ENCODE peak calls at places on chromosomes 1 and 21, in seven cellular contexts. S is stomach, C is upper lobe of right lung, Y is RWPE2, W is astrocyte, G is lower lobe of right lung, U is fibroblast of lung. M is an unnamed sample.

GRCh38 chr21:41715649-41716321 is 51.1 kb downstream of the RIPK4 start:
- DNase-seq in W (no peak), G (no peak), U (no peak), S (no peak), C (peak), Y (peak), M (no peak)

GRCh38 chr1:212432163-212432705 is 486 bp upstream of the NENF start:
- DNase-seq in S (no peak), G (no peak), C (no peak), W (peak), Y (no peak), U (no peak), M (no peak)

GRCh38 chr1:30639881-30640452 is 83.4 kb downstream of the MATN1 start:
- DNase-seq in Y (no peak), W (no peak), S (no peak), U (no peak), C (peak), G (no peak), M (no peak)

GRCh38 chr1:156060937-156061636 is at the start of gene RAB25:
- DNase-seq in W (no peak), U (no peak), Y (peak), C (peak), S (peak), G (peak), M (no peak)

GRCh38 chr1:156627313-156627880 is 8.2 kb downstream of the HAPLN2 start:
- DNase-seq in C (no peak), Y (no peak), S (peak), W (peak), U (peak), G (no peak), M (peak)

GRCh38 chr1:100448371-100448770 is 89.6 kb upstream of the GPR88 start:
- DNase-seq in C (no peak), U (no peak), G (no peak), S (peak), Y (no peak), W (no peak), M (no peak)

GRCh38 chr1:95352767-95353166 is 118.8 kb downstream of the RWDD3 start:
- DNase-seq in Y (no peak), G (no peak), W (no peak), S (peak), C (no peak), U (no peak), M (no peak)

GRCh38 chr1:199279872-199280649 is 641.2 kb downstream of the PTPRC start:
- DNase-seq in W (no peak), S (no peak), U (no peak), C (no peak), Y (no peak), G (no peak), M (peak)

GRCh38 chr1:1598720-1599029 is 1.3 kb downstream of the FNDC10 start:
- DNase-seq in U (no peak), Y (peak), G (no peak), C (no peak), S (no peak), W (no peak), M (no peak)

GRCh38 chr1:225412301-225412700 is 15.5 kb downstream of the LBR start:
- DNase-seq in U (no peak), S (no peak), W (no peak), G (no peak), C (no peak), Y (no peak), M (no peak)

GRCh38 chr1:205648212-205648910 is 16.6 kb upstream of the ELK4 start:
- DNase-seq in G (no peak), C (peak), W (no peak), U (no peak), S (no peak), Y (no peak), M (no peak)

GRCh38 chr1:98369463-98369862 is 292.1 kb upstream of the SNX7 start:
- DNase-seq in U (no peak), C (no peak), G (no peak), S (no peak), W (no peak), Y (no peak), M (no peak)

GRCh38 chr1:52296345-52296744 is 69.7 kb downstream of the CC2D1B start:
- DNase-seq in C (no peak), W (peak), S (no peak), U (peak), G (no peak), Y (no peak), M (peak)

GRCh38 chr1:118047006-118047649 is 117.6 kb downstream of the WDR3 start:
- DNase-seq in U (no peak), C (no peak), W (no peak), G (no peak), Y (no peak), S (no peak), M (no peak)

GRCh38 chr1:224884428-224884827 is 45.0 kb upstream of the DNAH14 start:
- DNase-seq in S (no peak), G (no peak), W (peak), C (no peak), Y (no peak), U (no peak), M (peak)

GRCh38 chr1:234863596-234863995 is 253.6 kb upstream of the IRF2BP2 start:
- DNase-seq in Y (no peak), S (no peak), G (no peak), C (no peak), W (peak), U (peak), M (peak)

GRCh38 chr1:25810341-25811299 is 9.1 kb upstream of the MTFR1L start:
- DNase-seq in S (peak), G (peak), W (no peak), U (peak), C (peak), Y (no peak), M (peak)

GRCh38 chr1:116170901-116171589 is 59.8 kb downstream of the MAB21L3 start:
- DNase-seq in W (no peak), S (no peak), C (no peak), Y (no peak), G (no peak), U (no peak), M (no peak)

GRCh38 chr1:184590163-184590750 is 164.4 kb downstream of the EDEM3 start:
- DNase-seq in U (no peak), Y (no peak), C (no peak), W (no peak), G (no peak), S (peak), M (no peak)

GRCh38 chr1:150619576-150620509 is 9.6 kb downstream of the ENSA start:
- DNase-seq in U (peak), W (peak), Y (no peak), C (no peak), G (no peak), S (no peak), M (peak)

GRCh38 chr1:209155556-209155955 is 428.0 kb upstream of the CAMK1G start:
- DNase-seq in Y (no peak), C (no peak), U (no peak), S (no peak), W (no peak), G (no peak), M (no peak)

GRCh38 chr1:204075890-204076837 is 3.2 kb downstream of the SOX13 start:
- DNase-seq in U (no peak), C (peak), G (no peak), W (no peak), Y (no peak), S (no peak), M (no peak)

GRCh38 chr21:39637971-39638628 is 25.4 kb downstream of the B3GALT5 start:
- DNase-seq in G (no peak), C (no peak), Y (no peak), U (no peak), S (no peak), W (no peak), M (no peak)

GRCh38 chr1:157170677-157171515 is 32.7 kb upstream of the ETV3 start:
- DNase-seq in Y (no peak), S (peak), C (peak), W (no peak), U (peak), G (peak), M (peak)

GRCh38 chr21:41802684-41803083 is 35.8 kb upstream of the RIPK4 start:
- DNase-seq in S (no peak), W (peak), U (peak), G (no peak), C (no peak), Y (no peak), M (peak)

GRCh38 chr1:109395602-109396512 is 1.9 kb downstream of the SORT1 start:
- DNase-seq in W (peak), S (no peak), Y (no peak), C (no peak), G (no peak), U (peak), M (peak)

GRCh38 chr1:152621993-152622392 is 910 bp downstream of the LCE3A start:
- DNase-seq in G (no peak), Y (no peak), U (no peak), W (no peak), S (no peak), C (no peak), M (no peak)

GRCh38 chr1:35883681-35884155 is 709 bp downstream of the AGO1 start:
- DNase-seq in Y (peak), S (peak), G (peak), W (no peak), C (peak), U (peak), M (peak)

GRCh38 chr21:32298148-32298559 is 501 bp upstream of the MRAP start:
- DNase-seq in S (no peak), Y (no peak), C (no peak), W (no peak), G (no peak), U (peak), M (peak)

GRCh38 chr21:46667191-46667734 is 31.8 kb downstream of the PRMT2 start:
- DNase-seq in Y (no peak), W (peak), S (no peak), G (no peak), C (no peak), U (no peak), M (peak)

GRCh38 chr1:93000751-93001175 is 39.5 kb upstream of the DIPK1A start:
- DNase-seq in Y (no peak), W (peak), C (no peak), U (no peak), G (no peak), S (no peak), M (peak)

GRCh38 chr1:119435061-119435460 is 20.1 kb downstream of the HSD3B2 start:
- DNase-seq in C (no peak), S (no peak), U (no peak), G (no peak), W (no peak), Y (no peak), M (peak)

GRCh38 chr1:200708769-200709168 is 29.9 kb upstream of the CAMSAP2 start:
- DNase-seq in C (no peak), S (no peak), W (peak), Y (no peak), U (no peak), G (no peak), M (no peak)

GRCh38 chr1:172135923-172136610 is 284.4 kb upstream of the C1orf105 start:
- DNase-seq in G (no peak), W (peak), S (no peak), C (no peak), U (peak), Y (no peak), M (peak)

GRCh38 chr1:202210969-202211368 is 17.4 kb downstream of the LGR6 start:
- DNase-seq in U (no peak), W (no peak), Y (no peak), G (no peak), S (no peak), C (no peak), M (no peak)

GRCh38 chr1:202214089-202214843 is 20.7 kb downstream of the LGR6 start:
- DNase-seq in U (no peak), W (no peak), S (no peak), C (no peak), G (no peak), Y (no peak), M (no peak)

GRCh38 chr1:202215472-202216130 is 22.0 kb downstream of the LGR6 start:
- DNase-seq in C (no peak), S (no peak), W (no peak), Y (no peak), U (no peak), G (no peak), M (no peak)

GRCh38 chr1:202212787-202213186 is 19.2 kb downstream of the LGR6 start:
- DNase-seq in Y (no peak), C (no peak), G (no peak), W (no peak), S (no peak), U (no peak), M (no peak)

DNA sequence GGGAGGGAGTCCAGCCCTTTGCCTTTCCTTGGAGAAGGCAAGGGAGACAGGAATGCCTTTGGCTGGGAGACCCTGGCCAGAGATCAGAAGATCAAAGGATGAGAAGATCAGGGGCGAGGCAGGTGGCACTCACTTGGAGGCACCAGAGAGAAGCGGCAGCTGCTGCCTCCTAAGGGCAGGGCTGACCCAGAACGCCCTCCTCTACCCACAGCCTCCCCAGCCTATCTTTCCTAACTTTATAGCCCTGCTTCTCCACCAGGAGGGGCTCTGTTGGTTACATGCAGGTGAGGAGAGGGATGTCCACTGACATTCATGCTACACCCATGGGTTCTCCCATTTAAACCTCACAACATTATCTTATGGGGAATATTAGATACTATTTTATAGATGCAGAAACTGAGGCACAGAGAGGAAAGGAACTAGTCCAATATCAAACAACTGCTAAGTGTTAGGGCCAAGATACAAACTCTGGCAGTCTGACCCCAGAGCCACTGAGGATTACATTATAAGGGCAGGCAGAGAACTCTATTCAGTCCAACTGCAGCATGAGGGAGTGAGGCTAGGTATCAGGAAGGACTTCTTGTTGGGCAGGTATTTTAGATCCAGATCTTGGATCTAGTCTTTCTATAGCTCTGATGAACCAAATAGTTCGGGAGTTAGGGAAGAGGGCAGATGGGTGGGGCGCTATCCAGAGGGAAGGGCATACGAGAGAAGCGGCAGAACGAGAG is 19.9 kb downstream of the LGR6 start:
- DNase-seq in U (no peak), C (no peak), W (no peak), S (no peak), Y (no peak), G (no peak), M (no peak)
- H3K4me3 ChIP-seq in U (no peak), C (peak), W (peak), S (peak), Y (peak), G (peak), M (no peak)

DNA sequence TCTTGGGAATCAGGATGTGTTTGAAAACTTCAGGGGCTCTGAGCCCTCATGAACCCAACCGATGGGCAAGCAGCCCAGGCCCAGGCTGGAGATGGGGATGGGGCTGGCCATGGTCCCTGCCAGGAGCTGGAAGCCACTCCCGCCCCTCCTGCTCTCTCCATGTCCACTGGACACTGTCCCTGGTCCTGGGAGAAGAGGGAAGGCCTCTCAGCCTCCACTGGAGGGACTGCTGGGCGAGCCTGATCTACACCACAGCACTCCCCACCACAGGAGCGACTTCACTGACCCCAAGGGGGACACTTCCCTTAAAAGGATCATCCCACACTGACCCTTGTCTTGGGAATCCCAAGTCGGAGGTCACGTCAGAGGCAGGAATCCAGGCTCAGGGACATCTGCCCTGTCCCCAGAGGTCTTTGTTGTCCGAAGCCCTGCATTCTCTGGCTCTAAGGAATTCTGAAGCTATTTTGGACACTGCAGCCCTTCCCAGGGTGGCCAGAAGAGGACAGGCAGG is 16.9 kb upstream of the COL18A1 start:
- DNase-seq in C (peak), U (no peak), W (no peak), Y (no peak), G (peak), S (no peak), M (no peak)
- TF ChIP-seq CTCF in C (no peak), U (no peak), W (no peak), Y (no peak), G (no peak), S (no peak), M (no peak)

GRCh38 chr1:229556551-229556950 is 2.0 kb downstream of the ABCB10 start:
- DNase-seq in C (no peak), S (no peak), W (no peak), U (no peak), G (no peak), Y (no peak), M (no peak)

GRCh38 chr1:229557214-229557850 is 1.2 kb downstream of the ABCB10 start:
- DNase-seq in S (no peak), W (no peak), C (no peak), G (no peak), U (peak), Y (no peak), M (peak)

GRCh38 chr1:229557913-229558414 is 543 bp downstream of the ABCB10 start:
- DNase-seq in G (peak), S (peak), W (no peak), U (peak), C (peak), Y (no peak), M (peak)

GRCh38 chr1:229554886-229555621 is 3.5 kb downstream of the ABCB10 start:
- DNase-seq in C (no peak), W (no peak), U (peak), S (no peak), Y (no peak), G (no peak), M (peak)

GRCh38 chr1:229558460-229559335 is at the start of gene ABCB10:
- DNase-seq in G (peak), C (peak), W (peak), U (peak), Y (peak), S (peak), M (peak)
- H3K4me3 ChIP-seq in G (peak), C (peak), W (peak), U (peak), Y (peak), S (peak), M (peak)

DNA sequence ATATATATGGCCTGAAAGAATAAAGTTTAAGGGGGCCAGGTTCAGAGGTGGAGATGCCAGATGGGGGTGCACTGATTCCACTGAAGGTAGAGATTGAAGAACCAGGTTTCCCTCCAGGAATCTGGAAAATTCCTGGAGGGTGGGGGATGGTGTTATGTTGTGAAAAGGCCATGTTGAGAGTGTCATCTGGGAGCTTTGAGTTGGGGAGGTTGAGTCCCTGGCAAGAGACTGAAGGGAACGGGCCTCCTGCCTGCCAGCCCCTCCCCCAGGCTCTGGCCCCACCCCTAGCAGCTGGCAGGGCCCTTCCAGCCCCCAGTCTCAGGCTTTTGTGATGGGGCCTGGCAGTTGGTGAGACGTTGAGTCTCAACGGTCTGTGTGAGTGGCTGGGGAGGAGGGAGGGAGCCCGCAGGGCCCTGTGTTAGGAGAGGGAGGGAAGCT is 4.1 kb downstream of the PTPRU start:
- DNase-seq in S (no peak), C (no peak), W (no peak), Y (no peak), U (no peak), G (no peak), M (peak)
- TF ChIP-seq CTCF in S (no peak), C (peak), W (no peak), Y (peak), U (peak), G (no peak), M (peak)

DNA sequence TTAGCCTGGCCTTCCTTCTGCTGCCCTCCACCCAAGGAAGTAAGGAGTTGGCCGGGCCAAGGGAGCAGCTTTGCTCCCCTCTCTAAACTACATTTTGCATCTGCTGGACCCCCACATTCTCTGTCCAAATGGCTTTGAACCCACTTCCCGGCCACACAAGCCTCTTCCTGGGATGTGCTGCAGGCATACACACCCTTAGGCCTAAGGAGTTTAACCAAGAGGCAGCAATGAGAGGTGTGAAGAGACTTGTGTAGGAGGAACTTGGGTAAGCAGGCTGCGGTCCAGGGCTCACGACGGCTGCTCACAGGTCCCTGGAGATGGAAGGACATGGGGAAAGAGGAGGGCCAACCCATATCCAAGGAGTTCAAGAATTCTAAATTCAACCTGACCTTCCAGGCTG is 196.7 kb upstream of the SGIP1 start:
- DNase-seq in G (no peak), Y (no peak), C (no peak), S (no peak), U (no peak), W (no peak), M (no peak)
- H3K4me3 ChIP-seq in G (no peak), Y (no peak), C (no peak), S (no peak), U (no peak), W (no peak), M (no peak)

DNA sequence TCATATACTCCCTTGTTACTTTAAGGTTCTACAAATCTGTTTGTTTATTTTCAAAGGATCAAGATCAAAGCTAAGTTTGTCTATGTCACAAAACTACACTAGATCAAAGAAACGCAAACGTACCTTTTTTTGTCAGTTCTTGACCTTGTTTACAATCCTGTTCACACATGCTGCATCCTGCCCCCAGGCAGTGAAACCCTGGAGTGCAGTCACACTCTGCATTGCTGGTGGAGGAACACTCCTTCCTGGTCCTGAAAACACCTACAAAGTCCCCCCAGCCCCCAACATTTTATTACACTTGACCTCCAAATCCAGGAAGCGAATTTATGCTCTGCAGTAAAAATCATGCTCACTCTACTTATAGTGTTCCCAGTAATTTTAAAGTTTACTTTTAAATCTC is 2.6 kb downstream of the TNFRSF9 start:
- DNase-seq in W (no peak), S (no peak), G (no peak), C (no peak), Y (no peak), U (no peak), M (no peak)
- TF ChIP-seq CTCF in W (no peak), S (no peak), G (no peak), C (no peak), Y (no peak), U (no peak), M (no peak)

GRCh38 chr1:43935711-43936427 is 2.3 kb downstream of the ARTN start:
- DNase-seq in S (peak), Y (peak), U (no peak), C (no peak), G (no peak), W (no peak), M (no peak)
- H3K4me3 ChIP-seq in S (peak), Y (peak), U (peak), C (peak), G (peak), W (no peak), M (no peak)

GRCh38 chr21:25895565-25896205 is 160.9 kb downstream of the GABPA start:
- DNase-seq in Y (no peak), G (no peak), C (no peak), S (no peak), U (peak), W (no peak), M (peak)
- TF ChIP-seq CTCF in Y (peak), G (peak), C (peak), S (peak), U (peak), W (peak), M (peak)